ENCODE peak calls at places on chromosomes 4 and X, in five cellular contexts. U, W, M, O and R are unnamed samples.

GRCh38 chr4:38101563-38101962 is 141.4 kb downstream of the PTTG2 start:
- DNase-seq in O (peak; percentile 14), M (no peak), W (no peak), U (no peak), R (peak; percentile 44)

GRCh38 chrX:107552976-107553375 is 75.3 kb upstream of the PRPS1 start:
- DNase-seq in M (no peak), W (no peak), O (no peak), U (no peak), R (no peak)

GRCh38 chr4:149793459-149793858 is 22.2 kb downstream of the IQCM start:
- DNase-seq in W (no peak), O (peak; percentile 16), U (no peak), M (no peak), R (no peak)

GRCh38 chr4:25030283-25031076 is at the start of gene LGI2:
- DNase-seq in W (no peak), U (no peak), M (no peak), O (no peak), R (peak; percentile 29)

GRCh38 chr4:81166431-81166830 is 48.6 kb downstream of the PRKG2 start:
- DNase-seq in M (no peak), U (no peak), O (peak; percentile 42), W (no peak), R (peak; percentile 3)

GRCh38 chr4:40227284-40227683 is 30.5 kb downstream of the RHOH start:
- DNase-seq in M (no peak), O (no peak), U (no peak), W (no peak), R (no peak)

GRCh38 chr4:155954939-155955338 is 1.3 kb upstream of the CTSO start:
- DNase-seq in W (no peak), O (no peak), U (peak; percentile 19), M (no peak), R (no peak)

GRCh38 chr4:175536852-175537453 is 275.1 kb downstream of the GPM6A start:
- DNase-seq in U (peak; percentile 69), M (peak; percentile 67), O (peak; percentile 72), W (no peak), R (peak; percentile 35)

GRCh38 chr4:61068745-61069144 is 131.4 kb upstream of the ADGRL3 start:
- DNase-seq in U (peak; percentile 15), O (peak; percentile 88), M (no peak), W (no peak), R (no peak)

GRCh38 chrX:1493877-1494510 is 41.3 kb upstream of the ASMTL start:
- DNase-seq in W (no peak), M (no peak), O (no peak), U (no peak), R (no peak)

GRCh38 chr4:98484031-98484430 is 174.4 kb downstream of the TSPAN5 start:
- DNase-seq in W (no peak), O (peak; percentile 65), M (peak; percentile 66), U (peak; percentile 71), R (no peak)

GRCh38 chr4:165872443-165873297 is at the start of gene TLL1:
- DNase-seq in O (peak; percentile 51), U (peak; percentile 64), W (no peak), M (peak; percentile 20), R (no peak)

GRCh38 chr4:154551872-154552686 is 1.9 kb upstream of the PLRG1 start:
- DNase-seq in M (peak; percentile 55), U (peak; percentile 74), O (peak; percentile 82), W (peak; percentile 2), R (peak; percentile 74)

GRCh38 chr4:133379681-133380438 is 230.8 kb downstream of the PCDH10 start:
- DNase-seq in U (no peak), O (no peak), W (no peak), M (no peak), R (no peak)

GRCh38 chrX:9730078-9730477 is 35.6 kb downstream of the GPR143 start:
- DNase-seq in M (no peak), O (no peak), U (no peak), W (no peak), R (no peak)

GRCh38 chr4:96986800-96987199 is 1146.9 kb downstream of the PDHA2 start:
- DNase-seq in W (no peak), O (no peak), M (no peak), U (no peak), R (no peak)

GRCh38 chr4:145881991-145882390 is 56.6 kb downstream of the ZNF827 start:
- DNase-seq in W (no peak), U (peak; percentile 80), O (peak; percentile 85), M (peak; percentile 18), R (no peak)

GRCh38 chr4:102610476-102610875 is 109.3 kb downstream of the NFKB1 start:
- DNase-seq in U (no peak), M (no peak), W (no peak), O (no peak), R (no peak)

GRCh38 chr4:110412354-110412753 is 63.6 kb upstream of the ENPEP start:
- DNase-seq in M (no peak), U (no peak), O (no peak), W (no peak), R (no peak)

GRCh38 chr4:67122029-67122428 is 423.3 kb downstream of the CENPC start:
- DNase-seq in O (peak; percentile 48), U (peak; percentile 3), M (no peak), W (no peak), R (no peak)

GRCh38 chrX:53268173-53268572 is 13.2 kb downstream of the IQSEC2 start:
- DNase-seq in M (no peak), O (peak; percentile 68), U (no peak), W (no peak), R (no peak)

GRCh38 chr4:38516194-38516593 is 147.8 kb upstream of the KLF3 start:
- DNase-seq in W (no peak), M (no peak), U (no peak), O (no peak), R (no peak)

GRCh38 chrX:141701081-141701480 is 2.5 kb upstream of the SPANXD start:
- DNase-seq in M (no peak), O (peak; percentile 14), W (no peak), U (no peak), R (no peak)

GRCh38 chr4:119210760-119211159 is 1.8 kb upstream of the USP53 start:
- DNase-seq in U (peak; percentile 39), W (no peak), O (peak; percentile 47), M (no peak), R (no peak)

GRCh38 chr4:153750197-153750817 is 9.5 kb downstream of the RNF175 start:
- DNase-seq in M (peak; percentile 9), U (peak; percentile 64), W (no peak), O (peak; percentile 97), R (peak; percentile 70)